ENCODE peak calls at places on chromosomes 13 and 19, in eight cellular contexts. N, X, D, O, R, W, V and Y are unnamed samples.

GRCh38 chr19:35882074-35882832 is 13.9 kb downstream of the APLP1 start:
- DNase-seq in D (peak), R (peak), V (peak), X (no peak), N (peak), W (no peak), O (no peak), Y (peak)

GRCh38 chr13:111472559-111473460 is 152.4 kb downstream of the TEX29 start:
- DNase-seq in D (no peak), N (no peak), R (no peak), O (no peak), X (no peak), V (no peak), W (no peak), Y (no peak)

GRCh38 chr19:3547301-3547731 is 8.3 kb downstream of the TEKTIP1 start:
- DNase-seq in R (peak), W (no peak), O (no peak), D (peak), N (no peak), V (peak), X (no peak), Y (peak)

GRCh38 chr19:56603829-56604228 is 8.7 kb downstream of the ZNF71 start:
- DNase-seq in D (no peak), N (no peak), X (no peak), V (peak), W (no peak), R (no peak), O (no peak), Y (no peak)

GRCh38 chr13:34546841-34547240 is 395.2 kb upstream of the NBEA start:
- DNase-seq in N (no peak), W (no peak), X (no peak), O (no peak), V (no peak), R (no peak), D (no peak), Y (no peak)

GRCh38 chr19:31073485-31074221 is 275.6 kb downstream of the TSHZ3 start:
- DNase-seq in X (no peak), R (no peak), V (no peak), W (no peak), D (no peak), O (no peak), N (no peak), Y (no peak)

GRCh38 chr13:66397133-66397532 is 833.0 kb downstream of the PCDH9 start:
- DNase-seq in N (no peak), W (no peak), D (no peak), R (no peak), V (no peak), O (no peak), X (no peak), Y (no peak)

GRCh38 chr13:102845289-102845629 is 573 bp upstream of the ERCC5 start:
- DNase-seq in O (no peak), D (no peak), X (no peak), N (no peak), V (no peak), W (no peak), R (no peak), Y (no peak)

GRCh38 chr13:62357887-62358645 is 942.4 kb upstream of the PCDH20 start:
- DNase-seq in W (no peak), N (no peak), X (no peak), V (peak), O (no peak), R (peak), D (peak), Y (peak)

GRCh38 chr19:50952890-50953289 is at the start of gene KLK5:
- DNase-seq in O (no peak), V (peak), X (no peak), R (no peak), D (no peak), N (no peak), W (no peak), Y (peak)

GRCh38 chr19:3368848-3369336 is 2.5 kb downstream of the NFIC start:
- DNase-seq in W (no peak), R (no peak), N (no peak), X (no peak), V (peak), O (no peak), D (peak), Y (no peak)

GRCh38 chr13:77509221-77509620 is 26.3 kb upstream of the SCEL start:
- DNase-seq in D (no peak), O (no peak), R (no peak), V (peak), X (no peak), W (no peak), N (no peak), Y (peak)

GRCh38 chr19:48085904-48086864 is 24.4 kb downstream of the PLA2G4C start:
- DNase-seq in R (no peak), V (no peak), O (peak), D (no peak), X (no peak), N (no peak), W (no peak), Y (no peak)

GRCh38 chr13:72686766-72687165 is 40.7 kb downstream of the MZT1 start:
- DNase-seq in X (no peak), D (no peak), O (no peak), R (no peak), N (no peak), V (no peak), W (no peak), Y (no peak)

GRCh38 chr13:77919351-77920294 is 992 bp upstream of the EDNRB start:
- DNase-seq in D (peak), N (no peak), V (peak), R (no peak), X (no peak), O (peak), W (no peak), Y (no peak)

GRCh38 chr19:10519421-10519820 is 2.2 kb upstream of the S1PR5 start:
- DNase-seq in X (no peak), R (no peak), O (no peak), W (no peak), N (no peak), V (no peak), D (no peak), Y (no peak)

GRCh38 chr13:47038196-47038595 is 141.3 kb upstream of the HTR2A start:
- DNase-seq in W (no peak), V (peak), D (no peak), N (no peak), R (no peak), O (no peak), X (no peak), Y (no peak)

GRCh38 chr13:60148918-60149317 is 14.8 kb downstream of the DIAPH3 start:
- DNase-seq in W (no peak), V (no peak), O (no peak), D (no peak), X (no peak), R (no peak), N (no peak), Y (no peak)

GRCh38 chr19:42468273-42468796 is 25.6 kb upstream of the CXCL17 start:
- DNase-seq in D (no peak), V (peak), X (no peak), W (no peak), R (no peak), N (no peak), O (no peak), Y (peak)

GRCh38 chr19:752652-753517 is 2.0 kb downstream of the MISP start:
- DNase-seq in N (no peak), D (no peak), V (peak), W (no peak), O (no peak), R (no peak), X (no peak), Y (peak)

GRCh38 chr19:10327793-10328192 is 5.5 kb downstream of the RAVER1 start:
- DNase-seq in R (no peak), O (no peak), V (no peak), D (no peak), W (no peak), X (no peak), N (no peak), Y (no peak)

GRCh38 chr13:76884167-76884566 is 2.0 kb downstream of the KCTD12 start:
- DNase-seq in V (peak), W (no peak), O (no peak), N (peak), R (no peak), D (peak), X (no peak), Y (no peak)

GRCh38 chr13:31053098-31053497 is 108.6 kb downstream of the HSPH1 start:
- DNase-seq in D (no peak), O (no peak), N (no peak), R (no peak), V (peak), X (no peak), W (no peak), Y (peak)

GRCh38 chr13:108214511-108215383 is 589 bp downstream of the LIG4 start:
- DNase-seq in X (no peak), N (no peak), R (no peak), W (no peak), O (no peak), D (peak), V (peak), Y (peak)

GRCh38 chr19:17765069-17765618 is 13.9 kb downstream of the FCHO1 start:
- DNase-seq in V (no peak), O (no peak), X (no peak), R (no peak), W (no peak), D (peak), N (no peak), Y (peak)